ENCODE peak calls at places on chromosomes 16 and 17, in eight cellular contexts. U is SK-N-SH, F is ovary, I is heart left ventricle, G is K562, K is heart right ventricle, M is Peyer's patch, R is breast epithelium. N is an unnamed sample. For H3K36me3 and H3K9me3, the result is how much of the 10 kb centered on the place peaks cover.

GRCh38 chr16:4089251-4089810 is 26.9 kb downstream of the ADCY9 start:
- DNase-seq in U (no peak), F (no peak), I (no peak), G (no peak), K (no peak), M (no peak), R (no peak), N (no peak)

GRCh38 chr16:82083710-82084353 is 48.8 kb downstream of the HSD17B2 start:
- DNase-seq in U (no peak), F (no peak), I (no peak), G (no peak), K (no peak), M (no peak), R (no peak), N (no peak)

GRCh38 chr16:84555418-84556196 is 51.1 kb upstream of the MEAK7 start:
- DNase-seq in U (no peak), F (no peak), I (no peak), G (no peak), K (no peak), M (no peak), R (no peak), N (no peak)

GRCh38 chr16:89958068-89958467 is 9.5 kb downstream of the DEF8 start:
- DNase-seq in U (peak), F (no peak), I (no peak), G (peak), K (peak), M (no peak), R (no peak), N (no peak)

GRCh38 chr16:66376114-66376513 is 9.6 kb downstream of the CDH5 start:
- DNase-seq in U (no peak), F (no peak), I (no peak), G (no peak), K (no peak), M (no peak), R (no peak), N (no peak)

GRCh38 chr16:90046122-90046970 is 27.1 kb upstream of the DBNDD1 start:
- DNase-seq in U (peak), F (peak), I (no peak), G (peak), K (no peak), M (no peak), R (no peak), N (no peak)

GRCh38 chr16:10880609-10881452 is 3.8 kb downstream of the CIITA start:
- DNase-seq in U (no peak), F (no peak), I (no peak), G (no peak), K (no peak), M (no peak), R (no peak), N (no peak)

GRCh38 chr16:7086842-7087616 is 245.6 kb upstream of the RBFOX1 start:
- DNase-seq in U (peak), F (no peak), I (peak), G (no peak), K (peak), M (no peak), R (no peak), N (no peak)

GRCh38 chr16:58148526-58148925 is 19.3 kb upstream of the CFAP20 start:
- DNase-seq in U (no peak), F (no peak), I (no peak), G (no peak), K (no peak), M (no peak), R (no peak), N (no peak)

GRCh38 chr16:6777624-6778023 is 555.0 kb upstream of the RBFOX1 start:
- DNase-seq in U (no peak), F (no peak), I (no peak), G (no peak), K (no peak), M (no peak), R (no peak), N (no peak)

GRCh38 chr17:45020354-45021138 is 30.9 kb downstream of the DCAKD start:
- DNase-seq in U (no peak), F (no peak), I (no peak), G (no peak), K (no peak), M (no peak), R (peak), N (peak)

GRCh38 chr16:89051521-89052166 is 42.0 kb upstream of the ACSF3 start:
- DNase-seq in U (peak), F (no peak), I (no peak), G (no peak), K (peak), M (no peak), R (no peak), N (no peak)

GRCh38 chr16:86026136-86026905 is 127.4 kb downstream of the IRF8 start:
- DNase-seq in U (no peak), F (no peak), I (no peak), G (no peak), K (no peak), M (no peak), R (no peak), N (no peak)

GRCh38 chr16:2487517-2487842 is 12.6 kb downstream of the TBC1D24 start:
- DNase-seq in U (no peak), F (no peak), I (no peak), G (no peak), K (no peak), M (no peak), R (no peak), N (no peak)

GRCh38 chr17:43584666-43585102 is 38.5 kb upstream of the ETV4 start:
- DNase-seq in U (no peak), F (no peak), I (no peak), G (no peak), K (no peak), M (no peak), R (no peak), N (no peak)

GRCh38 chr17:51524524-51524923 is 264.2 kb downstream of the UTP18 start:
- DNase-seq in U (no peak), F (no peak), I (no peak), G (no peak), K (no peak), M (no peak), R (no peak), N (no peak)

GRCh38 chr17:57406131-57406980 is 150.0 kb downstream of the MSI2 start:
- DNase-seq in U (no peak), F (peak), I (no peak), G (no peak), K (no peak), M (no peak), R (peak), N (no peak)

GRCh38 chr17:50656509-50656908 is 21.8 kb downstream of the ABCC3 start:
- DNase-seq in U (no peak), F (no peak), I (no peak), G (no peak), K (no peak), M (no peak), R (no peak), N (no peak)

GRCh38 chr17:55219939-55220338 is 44.8 kb upstream of the HLF start:
- DNase-seq in U (no peak), F (no peak), I (no peak), G (no peak), K (no peak), M (no peak), R (no peak), N (no peak)

GRCh38 chr17:76929148-76929547 is 60.9 kb downstream of the MGAT5B start:
- DNase-seq in U (no peak), F (no peak), I (no peak), G (no peak), K (no peak), M (no peak), R (no peak), N (no peak)

GRCh38 chr17:57940653-57941329 is 14.4 kb downstream of the CUEDC1 start:
- DNase-seq in U (no peak), F (no peak), I (no peak), G (no peak), K (no peak), M (no peak), R (peak), N (no peak)

GRCh38 chr16:11193494-11193893 is 62.5 kb downstream of the SOCS1 start:
- DNase-seq in U (no peak), F (no peak), I (no peak), G (no peak), K (no peak), M (no peak), R (no peak), N (no peak)

GRCh38 chr16:79369796-79370195 is 230.7 kb downstream of the MAF start:
- DNase-seq in U (no peak), F (no peak), I (no peak), G (no peak), K (no peak), M (no peak), R (no peak), N (no peak)

GRCh38 chr17:67239597-67239996 is 5.4 kb downstream of the HELZ start:
- DNase-seq in U (no peak), F (no peak), I (no peak), G (no peak), K (no peak), M (no peak), R (no peak), N (no peak)

GRCh38 chr17:27408891-27409290 is 47.4 kb upstream of the KSR1 start:
- DNase-seq in U (no peak), F (no peak), I (no peak), G (no peak), K (no peak), M (no peak), R (no peak), N (peak)

GRCh38 chr17:30332057-30332542 is 1.8 kb downstream of the TMIGD1 start:
- DNase-seq in U (no peak), F (no peak), I (no peak), G (no peak), K (no peak), M (no peak), R (no peak), N (no peak)

GRCh38 chr16:5007256-5007655 is 26.5 kb downstream of the NAGPA start:
- DNase-seq in U (no peak), F (no peak), I (no peak), G (no peak), K (no peak), M (no peak), R (no peak), N (no peak)

GRCh38 chr17:45129426-45129939 is 2.8 kb downstream of the PLCD3 start:
- DNase-seq in U (no peak), F (peak), I (peak), G (no peak), K (no peak), M (no peak), R (peak), N (no peak)

GRCh38 chr16:70252355-70252988 is 732 bp upstream of the EXOSC6 start:
- DNase-seq in U (peak), F (no peak), I (no peak), G (peak), K (no peak), M (no peak), R (no peak), N (no peak)

GRCh38 chr17:46274238-46274637 is 20.7 kb upstream of the LRRC37A start:
- DNase-seq in U (no peak), F (no peak), I (no peak), G (no peak), K (no peak), M (no peak), R (no peak), N (no peak)

GRCh38 chr17:75173526-75173925 is 9.2 kb downstream of the SUMO2 start:
- DNase-seq in U (no peak), F (no peak), I (no peak), G (no peak), K (no peak), M (no peak), R (no peak), N (no peak)

GRCh38 chr17:69539274-69539673 is 124.8 kb downstream of the MAP2K6 start:
- DNase-seq in U (no peak), F (no peak), I (no peak), G (no peak), K (no peak), M (no peak), R (no peak), N (no peak)

GRCh38 chr16:68190745-68191510 is 45.0 kb downstream of the ESRP2 start:
- DNase-seq in U (no peak), F (no peak), I (no peak), G (no peak), K (no peak), M (no peak), R (no peak), N (no peak)

GRCh38 chr16:52705192-52705591 is 158.2 kb upstream of the TOX3 start:
- DNase-seq in U (peak), F (no peak), I (no peak), G (no peak), K (no peak), M (no peak), R (no peak), N (no peak)

GRCh38 chr16:27867122-27868110 is 196.1 kb downstream of the GSG1L start:
- DNase-seq in U (peak), F (no peak), I (peak), G (peak), K (peak), M (peak), R (no peak), N (peak)

GRCh38 chr16:84239186-84239790 is 524 bp downstream of the KCNG4 start:
- DNase-seq in U (no peak), F (no peak), I (no peak), G (no peak), K (no peak), M (no peak), R (no peak), N (no peak)

GRCh38 chr16:11016993-11017392 is 72.6 kb downstream of the CLEC16A start:
- DNase-seq in U (no peak), F (no peak), I (no peak), G (no peak), K (peak), M (no peak), R (no peak), N (peak)

GRCh38 chr17:56203430-56203829 is 50.2 kb downstream of the ANKFN1 start:
- DNase-seq in U (peak), F (no peak), I (no peak), G (peak), K (no peak), M (no peak), R (no peak), N (no peak)

GRCh38 chr17:32549559-32549958 is 62.8 kb downstream of the CDK5R1 start:
- DNase-seq in U (no peak), F (no peak), I (no peak), G (no peak), K (no peak), M (no peak), R (no peak), N (no peak)

DNA sequence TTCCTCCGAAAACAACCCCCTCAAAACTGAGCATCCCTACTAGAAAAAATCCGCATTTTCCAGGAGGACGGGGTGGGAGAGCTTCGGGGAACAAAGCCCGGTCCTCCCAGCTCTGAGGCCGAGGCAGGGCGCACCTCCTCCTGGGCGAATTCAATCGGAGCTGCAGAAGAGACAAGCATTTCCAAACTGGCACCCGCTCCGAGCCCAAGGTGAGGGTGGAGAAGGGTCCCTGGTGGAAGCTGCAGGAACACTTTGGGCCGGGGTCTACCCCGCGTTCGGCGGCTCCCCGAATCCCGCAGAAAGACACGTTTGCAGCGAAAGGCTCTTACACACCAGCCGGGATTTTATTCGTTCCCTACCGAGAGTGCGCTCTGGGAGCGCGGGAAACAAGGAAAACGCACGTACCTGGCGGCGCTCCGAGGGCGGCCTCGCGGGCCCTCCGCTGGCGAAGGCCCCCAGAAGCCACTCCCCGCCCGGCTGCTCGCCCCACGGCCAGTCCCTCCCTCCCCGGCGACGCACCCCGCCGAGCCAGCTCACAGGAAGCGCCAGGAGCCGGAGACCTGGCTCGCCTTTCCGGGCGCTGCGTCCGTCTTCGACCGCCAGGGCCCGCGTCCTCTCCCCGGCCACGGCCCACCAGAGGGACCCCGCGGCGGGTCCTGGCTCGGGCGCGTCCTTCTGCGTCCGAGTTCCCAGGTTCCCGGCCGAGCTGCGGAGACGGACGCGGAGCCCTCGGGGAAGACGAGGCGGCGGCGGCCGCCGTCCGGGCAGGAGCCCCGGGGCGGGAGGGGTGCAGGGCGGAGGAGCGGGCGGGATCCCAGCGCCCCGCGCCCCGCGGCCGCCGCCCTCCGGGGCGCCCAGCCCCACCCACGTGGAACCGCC is 49.8 kb upstream of the BAHCC1 start:
- DNase-seq in U (peak), F (peak), I (peak), G (peak), K (peak), M (peak), R (peak), N (peak)
- TF ChIP-seq CTCF in U (peak), F (no peak), I (peak), G (peak), K (peak), M (no peak), R (peak), N (peak)

DNA sequence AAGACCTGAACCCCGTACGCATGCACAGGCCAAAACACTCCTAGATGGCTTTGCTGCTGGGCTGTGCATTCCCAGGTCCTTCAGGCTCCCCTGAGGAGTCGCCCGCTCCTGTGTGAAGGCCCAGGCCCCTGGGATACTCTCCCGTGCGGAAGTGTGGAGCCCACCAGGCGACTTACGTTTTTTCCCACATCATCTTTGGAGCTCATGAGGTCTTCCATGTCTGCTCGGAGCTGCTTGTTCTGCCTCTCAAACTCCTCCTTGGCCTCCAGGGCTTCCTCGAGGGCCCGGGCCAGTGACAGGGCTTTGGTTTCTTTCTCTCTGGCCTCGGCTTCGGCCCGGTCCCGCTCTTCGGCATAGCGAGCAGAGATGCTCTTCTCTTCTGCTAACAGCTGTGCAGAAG is 56.4 kb downstream of the NDEL1 start:
- DNase-seq in U (no peak), F (no peak), I (no peak), G (no peak), K (no peak), M (no peak), R (no peak), N (no peak)
- H3K36me3 ChIP-seq in U (half or more), F (under half), I (half or more), G (half or more), K (half or more), M (under half), R (under half), N (under half)

GRCh38 chr17:82614095-82614631 is 34.1 kb downstream of the WDR45B start:
- DNase-seq in U (no peak), F (no peak), I (no peak), G (no peak), K (no peak), M (no peak), R (no peak), N (no peak)

GRCh38 chr17:82619211-82619610 is 29.0 kb downstream of the WDR45B start:
- DNase-seq in U (no peak), F (no peak), I (no peak), G (no peak), K (no peak), M (no peak), R (no peak), N (no peak)

GRCh38 chr17:82613283-82614094 is 34.8 kb downstream of the WDR45B start:
- DNase-seq in U (peak), F (no peak), I (no peak), G (no peak), K (peak), M (no peak), R (no peak), N (no peak)

GRCh38 chr17:82616021-82616703 is 32.1 kb downstream of the WDR45B start:
- DNase-seq in U (no peak), F (no peak), I (no peak), G (no peak), K (no peak), M (no peak), R (no peak), N (no peak)

DNA sequence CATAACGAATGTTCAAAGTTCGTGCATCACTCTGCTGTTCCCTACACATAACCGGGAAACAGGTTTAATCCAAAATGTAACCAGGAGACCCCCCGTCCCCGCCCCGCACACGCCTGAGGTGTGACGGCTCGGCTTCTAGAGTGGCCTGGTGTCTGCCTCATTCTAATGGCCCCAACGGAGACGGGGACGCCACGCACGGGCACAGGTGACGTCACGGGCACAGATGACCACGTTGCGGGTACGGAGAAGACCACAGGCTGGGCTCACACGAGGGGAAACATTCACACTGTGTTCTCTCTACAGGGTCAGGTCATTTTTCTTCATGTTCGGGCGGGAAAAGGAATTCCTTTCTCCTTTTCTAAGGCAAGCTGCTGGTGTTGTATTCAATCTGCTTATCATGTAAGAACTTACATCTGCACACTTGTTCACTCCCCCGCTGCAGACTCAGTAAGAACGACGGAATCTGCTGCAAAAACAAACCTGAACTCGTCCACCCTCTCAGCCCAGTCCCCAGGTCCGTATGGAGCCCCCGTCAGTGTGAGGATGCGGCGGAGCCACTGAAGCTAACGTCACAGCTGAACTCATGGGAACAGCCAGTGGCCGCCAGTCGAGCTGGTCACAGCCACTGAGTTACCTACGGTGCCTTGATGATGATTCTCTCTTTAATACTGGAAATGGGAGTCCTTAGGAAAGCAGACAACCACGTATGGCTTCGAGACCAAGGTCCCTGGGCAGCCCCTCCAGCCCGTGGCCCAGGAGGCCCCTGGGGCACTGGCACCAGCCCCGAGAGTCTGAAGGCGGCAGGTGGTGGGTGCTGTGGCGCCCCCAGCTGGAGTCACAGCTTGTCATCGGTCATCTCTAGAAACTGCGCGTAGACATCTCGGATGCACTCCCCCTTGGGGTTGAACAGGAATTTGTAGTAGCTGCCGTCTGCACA is 32.9 kb downstream of the WDR45B start:
- DNase-seq in U (no peak), F (no peak), I (no peak), G (no peak), K (no peak), M (no peak), R (no peak), N (no peak)
- H3K9me3 ChIP-seq in U (under half), F (under half), I (under half), G (under half), K (under half), M (under half), R (under half), N (under half)

DNA sequence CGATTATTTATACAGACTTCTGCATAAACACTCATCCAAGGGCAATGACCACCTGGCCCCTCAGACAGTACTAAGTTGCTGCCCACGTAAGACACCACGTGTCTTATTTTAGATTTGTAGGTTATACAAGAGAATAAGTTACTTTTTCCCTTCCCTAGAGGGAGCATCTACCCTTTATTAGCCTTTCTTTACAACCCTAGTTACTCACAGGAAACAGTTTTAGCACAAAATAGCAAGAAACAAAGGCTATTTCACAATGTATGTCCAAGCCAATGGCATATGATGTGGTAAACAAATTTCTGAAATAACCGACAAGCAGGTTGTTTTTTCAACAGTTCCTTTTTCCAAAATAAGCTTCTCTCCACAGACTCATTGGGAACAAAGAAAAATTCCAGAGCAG is 50.1 kb upstream of the ERN1 start:
- DNase-seq in U (no peak), F (no peak), I (no peak), G (no peak), K (no peak), M (no peak), R (no peak), N (no peak)
- TF ChIP-seq CTCF in U (no peak), F (no peak), I (no peak), G (no peak), K (peak), M (no peak), R (no peak), N (no peak)

N was measured in stomach.